ENCODE peak calls at places on chromosome 3, in six cellular contexts. D is LHCN-M2, J is H4, S is DMS79 treated with DMSO at 0.1 percent for 48 hours, Z is mesothelial cell of epicardium, M is H9. I is an unnamed sample.

GRCh38 chr3:23944861-23945652 is at the start of gene NR1D2:
- DNase-seq in D (peak; percentile 70), J (peak; percentile 51), S (peak; percentile 26), Z (peak; percentile 81), M (peak; percentile 88), I (peak; percentile 30)

GRCh38 chr3:126545544-126545943 is 13.2 kb downstream of the C3orf22 start:
- DNase-seq in D (no peak), J (no peak), S (no peak), Z (peak; percentile 22), M (peak; percentile 17), I (no peak)

GRCh38 chr3:8607285-8608040 is 37.1 kb downstream of the SSUH2 start:
- DNase-seq in D (peak; percentile 74), J (peak; percentile 56), S (no peak), Z (no peak), M (peak; percentile 43), I (no peak)

GRCh38 chr3:189339996-189340395 is 168.2 kb downstream of the TPRG1 start:
- DNase-seq in D (no peak), J (no peak), S (no peak), Z (no peak), M (no peak), I (no peak)

GRCh38 chr3:32959370-32959769 is 7.9 kb downstream of the CCR4 start:
- DNase-seq in D (no peak), J (no peak), S (no peak), Z (no peak), M (peak; percentile 57), I (no peak)

GRCh38 chr3:69357196-69357595 is 28.7 kb downstream of the FRMD4B start:
- DNase-seq in D (no peak), J (no peak), S (no peak), Z (no peak), M (no peak), I (no peak)

GRCh38 chr3:157066335-157067071 is 93.4 kb downstream of the CCNL1 start:
- DNase-seq in D (peak; percentile 89), J (no peak), S (no peak), Z (no peak), M (no peak), I (no peak)

GRCh38 chr3:106103383-106103782 is 234.6 kb upstream of the CBLB start:
- DNase-seq in D (no peak), J (no peak), S (no peak), Z (no peak), M (no peak), I (no peak)

GRCh38 chr3:188975612-188976314 is 196.0 kb upstream of the TPRG1 start:
- DNase-seq in D (peak; percentile 11), J (peak; percentile 90), S (peak; percentile 99), Z (no peak), M (no peak), I (no peak)

GRCh38 chr3:149657796-149658443 is at the start of gene WWTR1:
- DNase-seq in D (peak; percentile 95), J (peak; percentile 98), S (no peak), Z (peak; percentile 82), M (peak; percentile 97), I (peak; percentile 79)

GRCh38 chr3:98690876-98691275 is 72.3 kb upstream of the ST3GAL6 start:
- DNase-seq in D (peak; percentile 61), J (no peak), S (no peak), Z (no peak), M (no peak), I (no peak)

GRCh38 chr3:52939600-52939999 is 42.3 kb upstream of the STIMATE start:
- DNase-seq in D (no peak), J (no peak), S (no peak), Z (no peak), M (no peak), I (no peak)

GRCh38 chr3:47004369-47005211 is 25.1 kb downstream of the NBEAL2 start:
- DNase-seq in D (no peak), J (no peak), S (no peak), Z (no peak), M (no peak), I (no peak)

GRCh38 chr3:52197499-52197841 is 490 bp upstream of the ALAS1 start:
- DNase-seq in D (no peak), J (no peak), S (no peak), Z (no peak), M (no peak), I (no peak)

I was measured in omental fat pad.